ENCODE peak calls at places on chromosomes 12 and 14, in seven cellular contexts. N is fibroblast of lung, H is lung, R is psoas muscle, A is Ammon's horn, P is GM20000, V is kidney tubule cell. M is an unnamed sample.

GRCh38 chr14:37901978-37902377 is 305.7 kb upstream of the SSTR1 start:
- DNase-seq in N (peak), H (no peak), R (peak), A (no peak), P (no peak), V (no peak), M (peak)

GRCh38 chr14:79318371-79318770 is 892.9 kb downstream of the DIO2 start:
- DNase-seq in N (peak), H (no peak), R (no peak), A (no peak), P (no peak), V (no peak), M (no peak)

GRCh38 chr12:26789731-26790644 is 43.0 kb downstream of the ITPR2 start:
- DNase-seq in N (peak), H (no peak), R (no peak), A (no peak), P (no peak), V (peak), M (peak)

GRCh38 chr14:99549684-99550083 is 54.3 kb downstream of the CCDC85C start:
- DNase-seq in N (no peak), H (no peak), R (no peak), A (no peak), P (no peak), V (no peak), M (no peak)

GRCh38 chr12:114399664-114400211 is 6.2 kb downstream of the TBX5 start:
- DNase-seq in N (peak), H (no peak), R (no peak), A (no peak), P (no peak), V (peak), M (no peak)

GRCh38 chr12:104230704-104231103 is 15.1 kb downstream of the TXNRD1 start:
- DNase-seq in N (no peak), H (no peak), R (no peak), A (no peak), P (no peak), V (no peak), M (no peak)

GRCh38 chr12:12405882-12406281 is 49.0 kb downstream of the BORCS5 start:
- DNase-seq in N (no peak), H (peak), R (no peak), A (peak), P (no peak), V (peak), M (no peak)

GRCh38 chr14:25381498-25381897 is 331.6 kb upstream of the STXBP6 start:
- DNase-seq in N (no peak), H (no peak), R (no peak), A (no peak), P (no peak), V (peak), M (no peak)

GRCh38 chr12:84276215-84276614 is 636.4 kb downstream of the SLC6A15 start:
- DNase-seq in N (peak), H (no peak), R (no peak), A (no peak), P (no peak), V (no peak), M (no peak)

GRCh38 chr14:62428429-62429203 is 616.6 kb downstream of the KCNH5 start:
- DNase-seq in N (peak), H (no peak), R (no peak), A (no peak), P (no peak), V (peak), M (no peak)

GRCh38 chr12:89840162-89840922 is 131.7 kb upstream of the ATP2B1 start:
- DNase-seq in N (peak), H (no peak), R (no peak), A (no peak), P (no peak), V (no peak), M (no peak)

GRCh38 chr14:99430491-99430890 is 50.2 kb downstream of the SETD3 start:
- DNase-seq in N (no peak), H (no peak), R (no peak), A (no peak), P (no peak), V (peak), M (no peak)

GRCh38 chr12:22924391-22924790 is 299.4 kb downstream of the ETNK1 start:
- DNase-seq in N (no peak), H (no peak), R (no peak), A (no peak), P (no peak), V (no peak), M (no peak)

GRCh38 chr14:53963491-53964227 is 7.0 kb upstream of the BMP4 start:
- DNase-seq in N (peak), H (peak), R (peak), A (no peak), P (no peak), V (peak), M (no peak)

GRCh38 chr14:21090194-21090939 is 8.1 kb downstream of the ZNF219 start:
- DNase-seq in N (no peak), H (no peak), R (no peak), A (no peak), P (no peak), V (no peak), M (no peak)

GRCh38 chr14:68675233-68675577 is 117.7 kb downstream of the ZFP36L1 start:
- DNase-seq in N (no peak), H (no peak), R (no peak), A (no peak), P (no peak), V (peak), M (no peak)

GRCh38 chr14:72736791-72737559 is 156.9 kb downstream of the DPF3 start:
- DNase-seq in N (peak), H (no peak), R (no peak), A (no peak), P (no peak), V (no peak), M (peak)

GRCh38 chr14:35819591-35820540 is 6.3 kb upstream of the BRMS1L start:
- DNase-seq in N (no peak), H (no peak), R (no peak), A (no peak), P (no peak), V (no peak), M (no peak)

GRCh38 chr12:91662021-91662420 is 479.4 kb upstream of the DCN start:
- DNase-seq in N (peak), H (no peak), R (no peak), A (no peak), P (no peak), V (no peak), M (peak)

GRCh38 chr14:55705651-55706340 is 125.8 kb downstream of the KTN1 start:
- DNase-seq in N (no peak), H (peak), R (no peak), A (no peak), P (no peak), V (peak), M (no peak)

GRCh38 chr14:31492759-31493498 is 5.1 kb upstream of the GPR33 start:
- DNase-seq in N (no peak), H (no peak), R (no peak), A (no peak), P (no peak), V (no peak), M (no peak)

GRCh38 chr14:54366726-54367707 is 29.8 kb upstream of the CDKN3 start:
- DNase-seq in N (peak), H (no peak), R (no peak), A (peak), P (peak), V (peak), M (no peak)

GRCh38 chr14:26191123-26191522 is 406.7 kb downstream of the NOVA1 start:
- DNase-seq in N (peak), H (no peak), R (no peak), A (no peak), P (no peak), V (no peak), M (no peak)

GRCh38 chr14:89422181-89422951 is 5.3 kb upstream of the FOXN3 start:
- DNase-seq in N (peak), H (no peak), R (no peak), A (no peak), P (no peak), V (no peak), M (no peak)

GRCh38 chr14:93977790-93978581 is 1.6 kb upstream of the ASB2 start:
- DNase-seq in N (no peak), H (no peak), R (no peak), A (no peak), P (no peak), V (peak), M (no peak)

GRCh38 chr12:116881325-116881866 is at the start of gene HRK:
- DNase-seq in N (no peak), H (no peak), R (no peak), A (no peak), P (no peak), V (no peak), M (no peak)

GRCh38 chr12:56836317-56836716 is 73.2 kb downstream of the HSD17B6 start:
- DNase-seq in N (peak), H (peak), R (peak), A (no peak), P (no peak), V (peak), M (peak)

GRCh38 chr12:113271853-113272561 is 50.7 kb downstream of the TPCN1 start:
- DNase-seq in N (peak), H (peak), R (peak), A (peak), P (peak), V (peak), M (peak)

GRCh38 chr14:71070169-71070568 is 162.9 kb downstream of the PCNX1 start:
- DNase-seq in N (no peak), H (no peak), R (no peak), A (no peak), P (no peak), V (peak), M (no peak)

GRCh38 chr12:42130670-42131402 is 13.8 kb downstream of the GXYLT1 start:
- DNase-seq in N (peak), H (peak), R (peak), A (peak), P (no peak), V (peak), M (no peak)

GRCh38 chr14:104138098-104138890 is at the start of gene KIF26A:
- DNase-seq in N (no peak), H (no peak), R (peak), A (no peak), P (no peak), V (no peak), M (no peak)

GRCh38 chr12:117359029-117359845 is 2.2 kb downstream of the NOS1 start:
- DNase-seq in N (no peak), H (no peak), R (no peak), A (no peak), P (no peak), V (no peak), M (no peak)